ENCODE peak calls at places on chromosome 22, in six cellular contexts. X is GM23248, D is body of pancreas, I is PC-9, Q is colonic mucosa, Y is cardiac fibroblast. F is an unnamed sample.

GRCh38 chr22:20260071-20260722 is 7.9 kb downstream of the RTN4R start:
- DNase-seq in X (no peak), D (no peak), I (no peak), Q (no peak), Y (no peak), F (no peak)

GRCh38 chr22:47164514-47165337 is 402.3 kb downstream of the TBC1D22A start:
- DNase-seq in X (no peak), D (peak), I (no peak), Q (no peak), Y (no peak), F (peak)

GRCh38 chr22:23251445-23252093 is 71.3 kb downstream of the BCR start:
- DNase-seq in X (peak), D (peak), I (no peak), Q (peak), Y (peak), F (no peak)

GRCh38 chr22:28075260-28075981 is 156.4 kb upstream of the PITPNB start:
- DNase-seq in X (peak), D (peak), I (no peak), Q (peak), Y (peak), F (no peak)

GRCh38 chr22:26690654-26691376 is 33.4 kb downstream of the MIAT start:
- DNase-seq in X (no peak), D (no peak), I (no peak), Q (no peak), Y (no peak), F (no peak)

GRCh38 chr22:20931126-20931654 is 14.0 kb downstream of the CRKL start:
- DNase-seq in X (no peak), D (no peak), I (no peak), Q (no peak), Y (no peak), F (no peak)

GRCh38 chr22:27032121-27032761 is 374.9 kb downstream of the MIAT start:
- DNase-seq in X (peak), D (peak), I (no peak), Q (no peak), Y (no peak), F (peak)

GRCh38 chr22:27377901-27378300 is 423.7 kb downstream of the MN1 start:
- DNase-seq in X (no peak), D (peak), I (no peak), Q (peak), Y (no peak), F (no peak)

GRCh38 chr22:48275412-48275811 is 1513.0 kb downstream of the TBC1D22A start:
- DNase-seq in X (no peak), D (no peak), I (no peak), Q (no peak), Y (no peak), F (no peak)

GRCh38 chr22:27124336-27125023 is 467.1 kb downstream of the MIAT start:
- DNase-seq in X (peak), D (peak), I (no peak), Q (peak), Y (no peak), F (no peak)

GRCh38 chr22:20204281-20204680 is 53.4 kb upstream of the CCDC188 start:
- DNase-seq in X (no peak), D (no peak), I (no peak), Q (no peak), Y (no peak), F (no peak)

GRCh38 chr22:30591191-30591587 is 521 bp downstream of the PES1 start:
- DNase-seq in X (peak), D (no peak), I (no peak), Q (no peak), Y (peak), F (no peak)

GRCh38 chr22:26615149-26615548 is 2.7 kb downstream of the CRYBB1 start:
- DNase-seq in X (no peak), D (no peak), I (no peak), Q (no peak), Y (no peak), F (no peak)

GRCh38 chr22:20130739-20131592 is 638 bp upstream of the ZDHHC8 start:
- DNase-seq in X (peak), D (peak), I (no peak), Q (peak), Y (peak), F (peak)

GRCh38 chr22:30481711-30482110 is 9.9 kb upstream of the SEC14L3 start:
- DNase-seq in X (peak), D (no peak), I (no peak), Q (no peak), Y (peak), F (no peak)

GRCh38 chr22:36136475-36136874 is 24.1 kb downstream of the APOL3 start:
- DNase-seq in X (peak), D (no peak), I (no peak), Q (no peak), Y (peak), F (peak)

GRCh38 chr22:27434898-27435297 is 366.7 kb downstream of the MN1 start:
- DNase-seq in X (no peak), D (no peak), I (peak), Q (no peak), Y (no peak), F (no peak)

GRCh38 chr22:21981874-21982273 is 713 bp downstream of the TOP3B start:
- DNase-seq in X (peak), D (no peak), I (no peak), Q (no peak), Y (no peak), F (no peak)

GRCh38 chr22:26800858-26801257 is 143.5 kb downstream of the MIAT start:
- DNase-seq in X (no peak), D (no peak), I (no peak), Q (no peak), Y (peak), F (peak)

GRCh38 chr22:26589367-26589844 is 526 bp downstream of the TPST2 start:
- DNase-seq in X (peak), D (peak), I (no peak), Q (peak), Y (peak), F (peak)

GRCh38 chr22:43378011-43378704 is 33.7 kb upstream of the MPPED1 start:
- DNase-seq in X (peak), D (peak), I (no peak), Q (peak), Y (no peak), F (no peak)

GRCh38 chr22:20009582-20010306 is 6.9 kb downstream of the ARVCF start:
- DNase-seq in X (no peak), D (no peak), I (no peak), Q (no peak), Y (no peak), F (no peak)

GRCh38 chr22:49948958-49949913 is 11.3 kb upstream of the PIM3 start:
- DNase-seq in X (no peak), D (peak), I (peak), Q (peak), Y (no peak), F (no peak)

GRCh38 chr22:49947296-49947622 is 13.3 kb upstream of the PIM3 start:
- DNase-seq in X (no peak), D (no peak), I (no peak), Q (no peak), Y (no peak), F (no peak)

GRCh38 chr22:49948573-49948957 is 12.0 kb upstream of the PIM3 start:
- DNase-seq in X (no peak), D (no peak), I (no peak), Q (no peak), Y (no peak), F (no peak)

GRCh38 chr22:49946612-49947295 is 13.8 kb upstream of the PIM3 start:
- DNase-seq in X (no peak), D (no peak), I (no peak), Q (peak), Y (no peak), F (no peak)

DNA sequence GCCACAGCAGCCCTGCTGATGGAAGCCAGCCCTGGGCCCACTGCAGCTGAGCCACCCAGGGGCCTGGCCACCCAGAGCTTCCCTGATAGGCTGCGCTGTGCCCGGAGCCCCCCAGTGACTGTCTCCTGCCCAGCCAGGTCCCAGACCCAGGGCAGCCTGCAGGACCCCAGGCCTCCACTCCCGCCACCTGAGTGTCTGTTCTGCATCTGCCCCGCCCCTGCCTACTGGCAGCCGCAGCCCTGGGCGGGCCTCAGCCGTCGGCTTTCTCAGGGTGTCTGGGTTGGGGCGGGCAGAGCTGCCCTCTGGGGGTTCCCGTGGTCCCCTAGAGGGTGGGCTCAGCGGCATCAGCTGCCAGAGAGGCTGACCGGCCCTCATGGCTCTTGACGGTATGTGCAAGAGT is 12.5 kb upstream of the PIM3 start:
- DNase-seq in X (no peak), D (no peak), I (no peak), Q (peak), Y (no peak), F (no peak)
- H3K4me3 ChIP-seq in X (no peak), D (no peak), I (no peak), Q (peak), Y (no peak), F (no peak)

GRCh38 chr22:38034884-38035529 is 22.2 kb upstream of the PICK1 start:
- DNase-seq in X (no peak), D (no peak), I (no peak), Q (no peak), Y (no peak), F (no peak)

GRCh38 chr22:38032681-38033521 is 24.3 kb upstream of the PICK1 start:
- DNase-seq in X (peak), D (peak), I (no peak), Q (no peak), Y (peak), F (no peak)

GRCh38 chr22:38035530-38035885 is 21.7 kb upstream of the PICK1 start:
- DNase-seq in X (no peak), D (no peak), I (no peak), Q (no peak), Y (no peak), F (no peak)

GRCh38 chr22:38033522-38034277 is 23.5 kb upstream of the PICK1 start:
- DNase-seq in X (no peak), D (no peak), I (no peak), Q (no peak), Y (no peak), F (no peak)

GRCh38 chr22:38034278-38034882 is 22.8 kb upstream of the PICK1 start:
- DNase-seq in X (peak), D (peak), I (peak), Q (peak), Y (peak), F (peak)
- H3K4me3 ChIP-seq in X (no peak), D (no peak), I (no peak), Q (no peak), Y (no peak), F (no peak)

GRCh38 chr22:32457031-32457430 is 7.2 kb downstream of the BPIFC start:
- DNase-seq in X (no peak), D (no peak), I (no peak), Q (no peak), Y (no peak), F (no peak)

GRCh38 chr22:32465661-32466060 is 1.4 kb upstream of the BPIFC start:
- DNase-seq in X (no peak), D (no peak), I (no peak), Q (no peak), Y (no peak), F (no peak)

GRCh38 chr22:32466496-32466895 is 2.2 kb upstream of the BPIFC start:
- DNase-seq in X (no peak), D (no peak), I (peak), Q (no peak), Y (no peak), F (no peak)

DNA sequence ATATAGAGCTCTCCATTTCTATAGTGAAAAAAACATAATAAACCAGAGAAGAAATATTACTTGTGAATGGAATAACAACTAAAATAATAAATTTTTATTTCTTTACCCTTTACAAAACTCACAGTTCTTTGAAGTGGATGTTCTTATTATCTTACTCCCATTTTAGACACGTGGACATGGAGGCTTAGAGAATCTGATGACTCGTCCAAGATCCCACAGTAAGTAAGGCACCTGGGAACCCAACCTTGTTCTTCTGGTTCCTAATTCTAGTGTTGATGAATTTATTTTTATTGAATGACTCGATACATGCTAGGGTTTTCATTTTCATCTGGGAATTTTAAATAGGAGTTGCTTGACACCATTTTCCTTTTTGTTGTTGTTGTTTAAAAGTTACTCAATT is 1.8 kb downstream of the BPIFC start:
- DNase-seq in X (no peak), D (no peak), I (peak), Q (no peak), Y (no peak), F (no peak)
- H3K4me3 ChIP-seq in X (no peak), D (no peak), I (no peak), Q (no peak), Y (no peak), F (no peak)

DNA sequence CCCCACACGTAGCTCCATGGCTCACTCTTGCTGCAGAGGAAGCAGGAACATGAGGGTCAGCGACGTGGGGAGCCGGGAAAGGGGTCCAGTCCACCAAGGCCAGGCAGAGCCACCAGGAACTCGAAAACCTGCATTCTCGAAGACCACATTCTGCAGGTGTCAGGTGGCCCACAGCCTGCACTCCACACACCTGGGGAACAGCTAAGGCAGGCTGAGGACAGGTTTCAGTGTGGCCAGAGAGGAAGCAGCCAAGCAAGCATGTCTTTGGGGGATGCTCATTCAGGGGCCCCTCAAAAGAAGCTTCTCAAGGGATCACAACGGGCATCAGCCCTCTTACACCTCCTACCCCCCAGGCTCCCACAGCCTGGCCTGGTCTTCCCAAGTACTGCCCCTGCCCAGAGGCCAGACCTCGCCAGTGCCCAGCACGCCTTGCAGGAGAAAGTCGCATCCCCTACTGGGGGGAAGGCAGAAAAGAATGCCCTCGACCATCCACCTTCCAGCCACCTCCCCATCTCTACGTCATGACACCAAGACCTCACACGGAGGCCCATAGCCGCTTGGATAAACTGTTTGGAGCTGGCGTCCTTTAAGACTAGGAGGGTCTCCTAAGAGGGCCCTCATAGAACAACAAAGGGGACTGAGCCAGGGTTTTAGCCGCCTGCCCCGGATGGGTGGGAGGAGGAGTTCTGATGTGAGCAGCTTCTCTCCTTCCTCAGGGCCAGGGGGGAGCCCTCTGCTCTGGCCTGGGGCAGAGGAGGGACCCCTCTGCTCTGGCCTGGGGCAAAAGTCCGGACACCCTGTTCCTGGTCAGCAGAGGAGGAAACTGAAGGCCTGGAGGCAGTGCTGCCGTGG is 2.9 kb downstream of the CSNK1E start:
- DNase-seq in X (peak), D (no peak), I (no peak), Q (no peak), Y (peak), F (peak)
- H3K4me3 ChIP-seq in X (peak), D (no peak), I (peak), Q (peak), Y (peak), F (peak)

GRCh38 chr22:37675930-37676571 is 615 bp downstream of the LGALS1 start:
- DNase-seq in X (peak), D (peak), I (peak), Q (peak), Y (peak), F (no peak)

GRCh38 chr22:37676691-37677627 is 1.5 kb downstream of the LGALS1 start:
- DNase-seq in X (peak), D (peak), I (peak), Q (peak), Y (peak), F (peak)

GRCh38 chr22:37680191-37680851 is 4.9 kb downstream of the LGALS1 start:
- DNase-seq in X (peak), D (no peak), I (no peak), Q (no peak), Y (peak), F (no peak)

GRCh38 chr22:37679670-37680069 is 4.2 kb downstream of the LGALS1 start:
- DNase-seq in X (no peak), D (no peak), I (no peak), Q (no peak), Y (no peak), F (no peak)

GRCh38 chr22:37678372-37678771 is 2.9 kb downstream of the LGALS1 start:
- DNase-seq in X (no peak), D (no peak), I (no peak), Q (no peak), Y (no peak), F (no peak)
- H3K4me3 ChIP-seq in X (peak), D (no peak), I (no peak), Q (no peak), Y (peak), F (peak)

DNA sequence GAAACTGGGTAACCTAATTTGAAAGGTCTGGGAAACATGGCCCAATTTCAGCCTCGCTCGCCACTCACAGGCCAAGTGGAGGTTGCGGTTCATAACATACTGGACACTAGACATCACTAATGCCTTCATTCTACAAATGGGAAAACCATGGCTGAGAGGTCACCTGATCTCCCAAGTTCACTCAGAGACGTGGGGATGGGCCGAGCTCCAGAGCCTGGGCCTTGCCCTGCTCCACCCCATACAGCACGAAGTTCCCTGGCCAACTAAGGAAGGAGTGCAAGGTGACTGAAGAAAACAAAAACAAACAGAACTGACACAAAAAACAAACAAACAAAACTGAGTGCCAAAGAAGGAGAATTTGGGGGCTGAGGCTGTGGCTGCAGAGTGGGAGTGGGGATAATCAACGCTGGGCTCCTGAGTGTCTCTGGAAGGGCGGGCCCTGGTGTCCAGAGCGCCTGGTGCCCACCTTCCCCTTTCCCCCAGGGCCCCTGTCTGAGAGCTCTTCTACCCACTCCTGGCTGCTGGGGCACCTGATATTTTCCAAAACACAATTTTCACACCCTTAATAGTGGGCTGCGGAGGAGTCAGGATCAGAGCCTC is 46.5 kb upstream of the ADA2 start:
- DNase-seq in X (no peak), D (no peak), I (no peak), Q (peak), Y (no peak), F (no peak)
- H3K4me3 ChIP-seq in X (no peak), D (no peak), I (no peak), Q (no peak), Y (no peak), F (no peak)

GRCh38 chr22:45211435-45211834 is 29.3 kb downstream of the KIAA0930 start:
- DNase-seq in X (peak), D (no peak), I (peak), Q (no peak), Y (no peak), F (no peak)

GRCh38 chr22:45211848-45212247 is 28.8 kb downstream of the KIAA0930 start:
- DNase-seq in X (peak), D (no peak), I (no peak), Q (no peak), Y (no peak), F (no peak)

GRCh38 chr22:45212306-45212709 is 28.4 kb downstream of the KIAA0930 start:
- DNase-seq in X (peak), D (peak), I (no peak), Q (peak), Y (peak), F (peak)

GRCh38 chr22:45210577-45211431 is 29.9 kb downstream of the KIAA0930 start:
- DNase-seq in X (peak), D (no peak), I (peak), Q (no peak), Y (no peak), F (no peak)

DNA sequence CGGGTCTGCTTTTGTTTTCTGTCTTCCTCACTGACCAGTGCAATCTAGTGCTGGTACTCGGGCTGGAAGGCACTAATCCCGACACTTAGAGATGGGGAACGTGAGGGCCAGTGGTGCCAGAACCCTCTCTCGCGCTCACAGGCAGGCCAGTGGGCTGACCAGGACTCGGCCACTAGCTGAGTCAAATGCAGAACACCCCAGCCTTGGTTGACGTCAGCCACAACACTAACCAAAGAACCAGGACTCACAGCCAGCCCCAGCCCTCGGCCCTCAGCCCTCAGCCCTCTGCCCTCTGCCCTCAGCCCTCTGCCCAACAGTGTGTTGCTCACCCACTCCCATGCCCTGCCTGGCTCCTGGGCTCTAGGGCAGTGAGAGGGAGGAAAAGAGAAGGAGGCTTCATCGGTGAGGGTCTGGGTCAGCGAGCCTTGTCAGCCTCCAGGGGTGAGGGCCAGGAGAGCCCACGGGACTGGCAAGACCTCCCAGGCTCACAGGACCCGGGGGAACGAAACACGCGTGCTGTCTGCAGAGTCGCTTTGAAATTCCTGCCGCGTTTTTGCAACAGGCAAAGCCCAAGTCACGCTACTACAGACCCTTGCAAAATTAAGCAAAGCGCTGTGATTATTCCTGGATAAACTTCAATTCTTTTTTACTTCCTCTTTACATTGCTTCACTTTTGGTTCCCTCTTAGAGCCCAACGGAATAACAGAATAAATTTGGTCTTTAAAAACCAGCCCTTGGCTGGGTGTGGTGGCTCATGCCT is 27.5 kb downstream of the KIAA0930 start:
- DNase-seq in X (peak), D (peak), I (no peak), Q (no peak), Y (peak), F (peak)
- H3K4me3 ChIP-seq in X (peak), D (no peak), I (peak), Q (no peak), Y (peak), F (peak)

GRCh38 chr22:29080061-29080975 is 7.5 kb downstream of the KREMEN1 start:
- DNase-seq in X (peak), D (no peak), I (peak), Q (no peak), Y (peak), F (no peak)
- H3K4me3 ChIP-seq in X (no peak), D (no peak), I (no peak), Q (no peak), Y (no peak), F (no peak)

GRCh38 chr22:42282943-42283287 is 12.5 kb upstream of the TCF20 start:
- DNase-seq in X (peak), D (no peak), I (no peak), Q (no peak), Y (no peak), F (no peak)
- H3K4me3 ChIP-seq in X (peak), D (no peak), I (no peak), Q (peak), Y (no peak), F (no peak)